ENCODE peak calls at places on chromosome 11, in ten cellular contexts. R is left ventricle myocardium inferior; M is activated T-helper 9 cell treated with anti-CD3 and anti-CD28 coated beads, Interleukin-2, amount 50 U/mL, for 16 hours; O is stimulated activated naive CD8-positive, alpha-beta T cell treated with anti-CD3 and anti-CD28 coated beads, Interleukin-15, amount 100 ng/mL, for 72 hours; B is HT-29; W is choroid plexus epithelial cell; D is spleen; G is activated T-cell treated with anti-CD3 and anti-CD28 coated beads for 1 hour; E is WERI-Rb-1; A is MCF 10A. I is an unnamed sample.
A peak's percentile ranks its signal among the peaks of the same experiment; 100 is the strongest.

GRCh38 chr11:127677813-127678212 is 677.2 kb upstream of the KIRREL3 start:
- DNase-seq in D (no peak), E (no peak), M (no peak), O (no peak), R (no peak), B (no peak), A (no peak), W (no peak), G (no peak), I (no peak)

GRCh38 chr11:10655227-10655626 is 38.3 kb downstream of the IRAG1 start:
- DNase-seq in G (no peak), A (no peak), B (peak; percentile 53), M (no peak), W (no peak), E (no peak), D (no peak), R (no peak), O (no peak), I (no peak)

GRCh38 chr11:70159612-70160570 is 43.2 kb upstream of the FADD start:
- DNase-seq in G (no peak), D (no peak), R (no peak), M (no peak), B (peak; percentile 63), A (peak; percentile 97), O (no peak), W (no peak), E (no peak), I (no peak)

GRCh38 chr11:74684661-74685060 is 46.6 kb downstream of the CHRDL2 start:
- DNase-seq in B (no peak), G (no peak), E (no peak), A (no peak), D (peak; percentile 14), R (no peak), O (no peak), W (no peak), M (no peak), I (no peak)

GRCh38 chr11:85685820-85686459 is at the start of gene CCDC89:
- DNase-seq in W (peak; percentile 98), R (peak; percentile 77), B (no peak), E (no peak), A (no peak), G (no peak), O (no peak), M (no peak), D (peak; percentile 64), I (no peak)

GRCh38 chr11:31640611-31641010 is 131.0 kb downstream of the ELP4 start:
- DNase-seq in D (no peak), O (no peak), A (no peak), E (no peak), R (no peak), G (no peak), M (no peak), B (no peak), W (no peak), I (no peak)

GRCh38 chr11:110463153-110463552 is 33.4 kb downstream of the FDX1 start:
- DNase-seq in O (peak; percentile 18), B (peak; percentile 51), D (peak; percentile 83), M (no peak), G (no peak), W (peak; percentile 85), E (peak; percentile 80), R (peak; percentile 34), A (peak; percentile 52), I (no peak)

GRCh38 chr11:16690061-16690460 is 48.4 kb upstream of the C11orf58 start:
- DNase-seq in O (no peak), D (no peak), R (no peak), A (no peak), M (no peak), E (no peak), W (no peak), G (no peak), B (no peak), I (no peak)

I was measured in non-pigmented ciliary epithelial cell.